ENCODE peak calls at places on chromosome 12, in six cellular contexts. One of them, this sample, is unnamed. For H3K27me3, the result is how much of the 10 kb centered on the place peaks cover.

GRCh38 chr12:102735104-102735503 is 181.9 kb downstream of the PAH start:
- DNase-seq in testis: no peak
- DNase-seq in tibial artery: no peak
- DNase-seq in AG04450: no peak
- DNase-seq in psoas muscle: no peak
- DNase-seq in cardiac muscle cell: no peak
- DNase-seq in this sample: no peak

GRCh38 chr12:59678759-59679411 is 83.1 kb downstream of the SLC16A7 start:
- DNase-seq in testis: no peak
- DNase-seq in tibial artery: no peak
- DNase-seq in AG04450: no peak
- DNase-seq in psoas muscle: no peak
- DNase-seq in cardiac muscle cell: no peak
- DNase-seq in this sample: no peak

GRCh38 chr12:108609535-108610335 is 11.9 kb upstream of the TMEM119 start:
- DNase-seq in testis: peak
- DNase-seq in tibial artery: peak
- DNase-seq in AG04450: peak
- DNase-seq in psoas muscle: peak
- DNase-seq in cardiac muscle cell: peak
- DNase-seq in this sample: peak

GRCh38 chr12:120696599-120696998 is 9.7 kb downstream of the MLEC start:
- DNase-seq in testis: no peak
- DNase-seq in tibial artery: no peak
- DNase-seq in AG04450: no peak
- DNase-seq in psoas muscle: no peak
- DNase-seq in cardiac muscle cell: no peak
- DNase-seq in this sample: peak

GRCh38 chr12:50765325-50765911 is 1.5 kb downstream of the ATF1 start:
- DNase-seq in testis: peak
- DNase-seq in tibial artery: peak
- DNase-seq in AG04450: no peak
- DNase-seq in psoas muscle: peak
- DNase-seq in cardiac muscle cell: peak
- DNase-seq in this sample: no peak

GRCh38 chr12:96156211-96156610 is 38.0 kb upstream of the ELK3 start:
- DNase-seq in testis: no peak
- DNase-seq in tibial artery: no peak
- DNase-seq in AG04450: no peak
- DNase-seq in psoas muscle: no peak
- DNase-seq in cardiac muscle cell: no peak
- DNase-seq in this sample: no peak

GRCh38 chr12:6788972-6789905 is at the start of gene CD4:
- DNase-seq in testis: peak
- DNase-seq in tibial artery: peak
- DNase-seq in AG04450: no peak
- DNase-seq in psoas muscle: peak
- DNase-seq in cardiac muscle cell: no peak
- DNase-seq in this sample: peak

GRCh38 chr12:130984183-130985058 is 30.7 kb downstream of the ADGRD1 start:
- DNase-seq in testis: no peak
- DNase-seq in tibial artery: no peak
- DNase-seq in AG04450: no peak
- DNase-seq in psoas muscle: no peak
- DNase-seq in cardiac muscle cell: no peak
- DNase-seq in this sample: no peak

GRCh38 chr12:13390381-13390856 is 193.9 kb downstream of the EMP1 start:
- DNase-seq in testis: peak
- DNase-seq in tibial artery: peak
- DNase-seq in AG04450: no peak
- DNase-seq in psoas muscle: peak
- DNase-seq in cardiac muscle cell: no peak
- DNase-seq in this sample: peak

GRCh38 chr12:88325076-88325827 is 183.1 kb downstream of the TMTC3 start:
- DNase-seq in testis: no peak
- DNase-seq in tibial artery: no peak
- DNase-seq in AG04450: peak
- DNase-seq in psoas muscle: no peak
- DNase-seq in cardiac muscle cell: no peak
- DNase-seq in this sample: no peak

GRCh38 chr12:77089701-77090220 is 24.4 kb upstream of the E2F7 start:
- DNase-seq in testis: no peak
- DNase-seq in tibial artery: no peak
- DNase-seq in AG04450: no peak
- DNase-seq in psoas muscle: no peak
- DNase-seq in cardiac muscle cell: no peak
- DNase-seq in this sample: no peak

GRCh38 chr12:27324452-27324999 is 8.1 kb upstream of the BMAL2 start:
- DNase-seq in testis: no peak
- DNase-seq in tibial artery: no peak
- DNase-seq in AG04450: no peak
- DNase-seq in psoas muscle: no peak
- DNase-seq in cardiac muscle cell: no peak
- DNase-seq in this sample: no peak

GRCh38 chr12:40464121-40464520 is 228.1 kb upstream of the CNTN1 start:
- DNase-seq in testis: no peak
- DNase-seq in tibial artery: no peak
- DNase-seq in AG04450: no peak
- DNase-seq in psoas muscle: no peak
- DNase-seq in cardiac muscle cell: no peak
- DNase-seq in this sample: no peak

GRCh38 chr12:46855760-46856159 is 30.0 kb upstream of the SLC38A4 start:
- DNase-seq in testis: no peak
- DNase-seq in tibial artery: no peak
- DNase-seq in AG04450: no peak
- DNase-seq in psoas muscle: no peak
- DNase-seq in cardiac muscle cell: no peak
- DNase-seq in this sample: no peak

GRCh38 chr12:132955094-132955932 is 793 bp downstream of the ZNF605 start:
- DNase-seq in testis: peak
- DNase-seq in tibial artery: no peak
- DNase-seq in AG04450: peak
- DNase-seq in psoas muscle: peak
- DNase-seq in cardiac muscle cell: peak
- DNase-seq in this sample: peak

GRCh38 chr12:90854136-90854689 is 100.8 kb downstream of the CCER1 start:
- DNase-seq in testis: peak
- DNase-seq in tibial artery: no peak
- DNase-seq in AG04450: peak
- DNase-seq in psoas muscle: no peak
- DNase-seq in cardiac muscle cell: peak
- DNase-seq in this sample: no peak

GRCh38 chr12:1936406-1937320 is 18.2 kb upstream of the CACNA2D4 start:
- DNase-seq in testis: peak
- DNase-seq in tibial artery: peak
- DNase-seq in AG04450: peak
- DNase-seq in psoas muscle: peak
- DNase-seq in cardiac muscle cell: no peak
- DNase-seq in this sample: peak

GRCh38 chr12:74446466-74446865 is 91.2 kb upstream of the ATXN7L3B start:
- DNase-seq in testis: no peak
- DNase-seq in tibial artery: no peak
- DNase-seq in AG04450: no peak
- DNase-seq in psoas muscle: no peak
- DNase-seq in cardiac muscle cell: no peak
- DNase-seq in this sample: no peak

GRCh38 chr12:6820171-6820570 is 1.4 kb upstream of the GPR162 start:
- DNase-seq in testis: no peak
- DNase-seq in tibial artery: no peak
- DNase-seq in AG04450: no peak
- DNase-seq in psoas muscle: no peak
- DNase-seq in cardiac muscle cell: no peak
- DNase-seq in this sample: no peak

GRCh38 chr12:41424651-41425050 is 236.5 kb downstream of the PDZRN4 start:
- DNase-seq in testis: no peak
- DNase-seq in tibial artery: no peak
- DNase-seq in AG04450: no peak
- DNase-seq in psoas muscle: no peak
- DNase-seq in cardiac muscle cell: no peak
- DNase-seq in this sample: no peak

GRCh38 chr12:88559772-88560171 is 20.5 kb downstream of the KITLG start:
- DNase-seq in testis: no peak
- DNase-seq in tibial artery: no peak
- DNase-seq in AG04450: no peak
- DNase-seq in psoas muscle: no peak
- DNase-seq in cardiac muscle cell: no peak
- DNase-seq in this sample: no peak

GRCh38 chr12:14768823-14769405 is 34.4 kb downstream of the WBP11 start:
- DNase-seq in testis: peak
- DNase-seq in tibial artery: no peak
- DNase-seq in AG04450: no peak
- DNase-seq in psoas muscle: no peak
- DNase-seq in cardiac muscle cell: no peak
- DNase-seq in this sample: no peak

GRCh38 chr12:131137836-131138637 is 184.3 kb downstream of the ADGRD1 start:
- DNase-seq in testis: peak
- DNase-seq in tibial artery: no peak
- DNase-seq in AG04450: no peak
- DNase-seq in psoas muscle: no peak
- DNase-seq in cardiac muscle cell: no peak
- DNase-seq in this sample: no peak

GRCh38 chr12:1740161-1740948 is 49.5 kb downstream of the ADIPOR2 start:
- DNase-seq in testis: no peak
- DNase-seq in tibial artery: no peak
- DNase-seq in AG04450: no peak
- DNase-seq in psoas muscle: no peak
- DNase-seq in cardiac muscle cell: peak
- DNase-seq in this sample: no peak

GRCh38 chr12:124804011-124804621 is 59.5 kb downstream of the SCARB1 start:
- DNase-seq in testis: peak
- DNase-seq in tibial artery: no peak
- DNase-seq in AG04450: no peak
- DNase-seq in psoas muscle: peak
- DNase-seq in cardiac muscle cell: no peak
- DNase-seq in this sample: peak

GRCh38 chr12:132163911-132164288 is 19.6 kb downstream of the NOC4L start:
- DNase-seq in testis: no peak
- DNase-seq in tibial artery: no peak
- DNase-seq in AG04450: no peak
- DNase-seq in psoas muscle: peak
- DNase-seq in cardiac muscle cell: no peak
- DNase-seq in this sample: no peak

GRCh38 chr12:3973939-3974644 is 100.9 kb upstream of the PARP11 start:
- DNase-seq in testis: no peak
- DNase-seq in tibial artery: no peak
- DNase-seq in AG04450: no peak
- DNase-seq in psoas muscle: no peak
- DNase-seq in cardiac muscle cell: no peak
- DNase-seq in this sample: no peak

GRCh38 chr12:51330186-51330585 is 6.2 kb upstream of the BIN2 start:
- DNase-seq in testis: no peak
- DNase-seq in tibial artery: no peak
- DNase-seq in AG04450: no peak
- DNase-seq in psoas muscle: no peak
- DNase-seq in cardiac muscle cell: no peak
- DNase-seq in this sample: no peak

GRCh38 chr12:13229504-13229903 is 33.0 kb downstream of the EMP1 start:
- DNase-seq in testis: no peak
- DNase-seq in tibial artery: no peak
- DNase-seq in AG04450: no peak
- DNase-seq in psoas muscle: no peak
- DNase-seq in cardiac muscle cell: no peak
- DNase-seq in this sample: no peak

GRCh38 chr12:56078427-56078826 is 1.5 kb upstream of the ERBB3 start:
- DNase-seq in testis: no peak
- DNase-seq in tibial artery: no peak
- DNase-seq in AG04450: no peak
- DNase-seq in psoas muscle: no peak
- DNase-seq in cardiac muscle cell: no peak
- DNase-seq in this sample: no peak
- H3K27me3 ChIP-seq in testis: under half
- H3K27me3 ChIP-seq in tibial artery: under half
- H3K27me3 ChIP-seq in AG04450: under half
- H3K27me3 ChIP-seq in psoas muscle: under half
- H3K27me3 ChIP-seq in cardiac muscle cell: under half
- H3K27me3 ChIP-seq in this sample: under half

GRCh38 chr12:53624956-53625355 is 1.2 kb downstream of the ATF7 start:
- DNase-seq in testis: no peak
- DNase-seq in tibial artery: no peak
- DNase-seq in AG04450: no peak
- DNase-seq in psoas muscle: no peak
- DNase-seq in cardiac muscle cell: no peak
- DNase-seq in this sample: no peak

GRCh38 chr12:53623986-53624385 is 2.2 kb downstream of the ATF7 start:
- DNase-seq in testis: peak
- DNase-seq in tibial artery: peak
- DNase-seq in AG04450: no peak
- DNase-seq in psoas muscle: no peak
- DNase-seq in cardiac muscle cell: peak
- DNase-seq in this sample: no peak

GRCh38 chr12:53624453-53624852 is 1.7 kb downstream of the ATF7 start:
- DNase-seq in testis: no peak
- DNase-seq in tibial artery: no peak
- DNase-seq in AG04450: peak
- DNase-seq in psoas muscle: no peak
- DNase-seq in cardiac muscle cell: no peak
- DNase-seq in this sample: no peak

GRCh38 chr12:53622724-53623123 is 3.5 kb downstream of the ATF7 start:
- DNase-seq in testis: no peak
- DNase-seq in tibial artery: no peak
- DNase-seq in AG04450: no peak
- DNase-seq in psoas muscle: no peak
- DNase-seq in cardiac muscle cell: no peak
- DNase-seq in this sample: no peak

GRCh38 chr12:53623526-53623925 is 2.7 kb downstream of the ATF7 start:
- DNase-seq in testis: peak
- DNase-seq in tibial artery: peak
- DNase-seq in AG04450: peak
- DNase-seq in psoas muscle: no peak
- DNase-seq in cardiac muscle cell: no peak
- DNase-seq in this sample: no peak
- H3K4me3 ChIP-seq in testis: peak
- H3K4me3 ChIP-seq in tibial artery: peak
- H3K4me3 ChIP-seq in AG04450: peak
- H3K4me3 ChIP-seq in psoas muscle: peak
- H3K4me3 ChIP-seq in cardiac muscle cell: no peak
- H3K4me3 ChIP-seq in this sample: no peak

GRCh38 chr12:9588749-9589148 is 19.0 kb downstream of the KLRB1 start:
- DNase-seq in testis: no peak
- DNase-seq in tibial artery: no peak
- DNase-seq in AG04450: no peak
- DNase-seq in psoas muscle: no peak
- DNase-seq in cardiac muscle cell: no peak
- DNase-seq in this sample: no peak
- H3K27ac ChIP-seq in testis: peak
- H3K27ac ChIP-seq in tibial artery: no peak
- H3K27ac ChIP-seq in AG04450: no peak
- H3K27ac ChIP-seq in psoas muscle: no peak
- H3K27ac ChIP-seq in cardiac muscle cell: no peak
- H3K27ac ChIP-seq in this sample: no peak

GRCh38 chr12:5442251-5443006 is 10.5 kb downstream of the NTF3 start:
- DNase-seq in testis: peak
- DNase-seq in tibial artery: no peak
- DNase-seq in AG04450: no peak
- DNase-seq in psoas muscle: no peak
- DNase-seq in cardiac muscle cell: peak
- DNase-seq in this sample: no peak
- H3K27me3 ChIP-seq in testis: under half
- H3K27me3 ChIP-seq in tibial artery: under half
- H3K27me3 ChIP-seq in AG04450: under half
- H3K27me3 ChIP-seq in psoas muscle: under half
- H3K27me3 ChIP-seq in cardiac muscle cell: under half
- H3K27me3 ChIP-seq in this sample: under half

GRCh38 chr12:32536000-32536345 is 136.6 kb downstream of the FGD4 start:
- DNase-seq in testis: no peak
- DNase-seq in tibial artery: no peak
- DNase-seq in AG04450: no peak
- DNase-seq in psoas muscle: no peak
- DNase-seq in cardiac muscle cell: no peak
- DNase-seq in this sample: no peak
- H3K4me3 ChIP-seq in testis: no peak
- H3K4me3 ChIP-seq in tibial artery: peak
- H3K4me3 ChIP-seq in AG04450: peak
- H3K4me3 ChIP-seq in psoas muscle: peak
- H3K4me3 ChIP-seq in cardiac muscle cell: no peak
- H3K4me3 ChIP-seq in this sample: no peak

This sample was measured in lung.